ENCODE peak calls at places on chromosomes 13 and 19, in nine cellular contexts. Q is head of caudate nucleus, L is fibroblast of the aortic adventitia, W is fibroblast of mammary gland, P is lower lobe of right lung, Y is SJSA1, U is adipocyte, R is cerebellar nuclear complex, V is progenitor cell of endocrine pancreas. G is an unnamed sample.

GRCh38 chr13:22812793-22813192 is 368.0 kb upstream of the SGCG start:
- DNase-seq in R (no peak), U (no peak), Q (no peak), W (no peak), P (no peak), L (no peak), Y (no peak), V (no peak), G (no peak)

GRCh38 chr13:61901946-61902541 is 486.4 kb upstream of the PCDH20 start:
- DNase-seq in R (no peak), Q (no peak), W (no peak), U (no peak), L (no peak), V (no peak), Y (no peak), P (no peak), G (no peak)

GRCh38 chr13:30371649-30372265 is 50.5 kb upstream of the UBE2L5 start:
- DNase-seq in U (peak; percentile 54), R (no peak), V (no peak), W (peak; percentile 83), L (peak; percentile 56), Y (peak; percentile 46), P (no peak), Q (no peak), G (no peak)

GRCh38 chr13:111908391-111908790 is 158.6 kb upstream of the SOX1 start:
- DNase-seq in W (no peak), L (no peak), P (no peak), Y (no peak), Q (no peak), V (peak; percentile 1), U (no peak), R (no peak), G (no peak)

GRCh38 chr13:103403814-103404213 is 337.6 kb upstream of the SLC10A2 start:
- DNase-seq in W (no peak), V (no peak), P (no peak), Q (no peak), L (no peak), U (no peak), R (no peak), Y (no peak), G (no peak)

GRCh38 chr19:1566392-1567115 is 1.6 kb downstream of the MEX3D start:
- DNase-seq in R (no peak), Y (peak; percentile 88), Q (peak; percentile 81), V (peak; percentile 59), L (peak; percentile 79), P (peak; percentile 76), W (peak; percentile 66), U (peak; percentile 92), G (no peak)

GRCh38 chr19:55537741-55538111 is 793 bp upstream of the SBK2 start:
- DNase-seq in Y (no peak), W (no peak), P (no peak), V (no peak), L (no peak), R (no peak), Q (no peak), U (no peak), G (no peak)

GRCh38 chr13:48730971-48731658 is 77.4 kb downstream of the CYSLTR2 start:
- DNase-seq in P (no peak), Q (no peak), L (peak; percentile 54), W (peak; percentile 94), R (no peak), Y (no peak), V (no peak), U (peak; percentile 12), G (no peak)

GRCh38 chr13:24842533-24843278 is 78.7 kb downstream of the RNF17 start:
- DNase-seq in Y (no peak), V (no peak), P (peak; percentile 49), W (no peak), Q (no peak), L (no peak), R (no peak), U (peak; percentile 10), G (no peak)

GRCh38 chr13:60591348-60591747 is 194.3 kb downstream of the TDRD3 start:
- DNase-seq in V (no peak), R (no peak), W (peak; percentile 93), P (no peak), U (peak; percentile 45), L (peak; percentile 95), Q (no peak), Y (peak; percentile 75), G (no peak)

GRCh38 chr13:41286370-41286769 is 23.0 kb upstream of the MTRF1 start:
- DNase-seq in R (no peak), U (no peak), V (no peak), Y (no peak), P (no peak), Q (no peak), L (no peak), W (no peak), G (no peak)

GRCh38 chr13:100423375-100423774 is 165.2 kb downstream of the GGACT start:
- DNase-seq in R (no peak), L (peak; percentile 23), W (peak; percentile 46), P (no peak), Q (no peak), Y (no peak), U (peak; percentile 11), V (no peak), G (no peak)

GRCh38 chr13:108083056-108083455 is 132.3 kb downstream of the LIG4 start:
- DNase-seq in V (no peak), W (no peak), L (no peak), Q (no peak), P (no peak), Y (peak; percentile 91), U (peak; percentile 9), R (no peak), G (no peak)